ENCODE peak calls at places on chromosomes 4 and X, in nine cellular contexts. O, D, B, M, G, A, N, U and S are unnamed samples.
A peak's percentile ranks its signal among the peaks of the same experiment; 100 is the strongest.

GRCh38 chr4:73944061-73944875 is 37.6 kb downstream of the PF4 start:
- DNase-seq in O (peak; percentile 75), D (peak; percentile 11), B (peak; percentile 77), M (no peak), G (no peak), A (no peak), N (peak; percentile 30), U (no peak), S (no peak)

GRCh38 chr4:73707269-73707875 is 33.0 kb upstream of the CXCL8 start:
- DNase-seq in O (peak; percentile 1), D (no peak), B (no peak), M (no peak), G (no peak), A (no peak), N (no peak), U (no peak), S (no peak)

GRCh38 chrX:110132450-110133114 is 129.7 kb downstream of the TMEM164 start:
- DNase-seq in O (no peak), D (no peak), B (no peak), M (no peak), G (peak; percentile 7), A (no peak), N (no peak), U (no peak), S (no peak)

GRCh38 chr4:15354358-15354757 is 73.5 kb upstream of the C1QTNF7 start:
- DNase-seq in O (no peak), D (no peak), B (no peak), M (peak; percentile 9), G (no peak), A (no peak), N (no peak), U (no peak), S (no peak)

GRCh38 chr4:183284965-183285364 is 35.1 kb downstream of the CLDN22 start:
- DNase-seq in O (no peak), D (no peak), B (no peak), M (no peak), G (peak; percentile 95), A (no peak), N (no peak), U (no peak), S (no peak)

GRCh38 chrX:19627081-19627480 is 111.8 kb upstream of the MAP3K15 start:
- DNase-seq in O (no peak), D (no peak), B (no peak), M (peak; percentile 44), G (no peak), A (no peak), N (no peak), U (no peak), S (no peak)

GRCh38 chr4:85650908-85651307 is 176.0 kb downstream of the ARHGAP24 start:
- DNase-seq in O (no peak), D (no peak), B (no peak), M (no peak), G (no peak), A (no peak), N (no peak), U (no peak), S (no peak)

GRCh38 chr4:80500593-80500992 is 165.1 kb downstream of the CFAP299 start:
- DNase-seq in O (no peak), D (no peak), B (no peak), M (no peak), G (no peak), A (no peak), N (no peak), U (no peak), S (no peak)

GRCh38 chr4:177308842-177309524 is 691 bp upstream of the NEIL3 start:
- DNase-seq in O (no peak), D (no peak), B (no peak), M (no peak), G (no peak), A (no peak), N (no peak), U (no peak), S (no peak)

GRCh38 chrX:45274576-45274975 is 73.9 kb upstream of the DIPK2B start:
- DNase-seq in O (no peak), D (no peak), B (no peak), M (no peak), G (peak; percentile 6), A (no peak), N (no peak), U (no peak), S (no peak)

GRCh38 chr4:71009091-71009490 is 15.6 kb downstream of the DCK start:
- DNase-seq in O (no peak), D (peak; percentile 10), B (no peak), M (no peak), G (peak; percentile 72), A (no peak), N (no peak), U (no peak), S (no peak)

GRCh38 chr4:140635606-140636005 is 66.8 kb upstream of the UCP1 start:
- DNase-seq in O (peak; percentile 86), D (no peak), B (peak; percentile 63), M (no peak), G (no peak), A (no peak), N (peak; percentile 79), U (peak; percentile 65), S (no peak)

GRCh38 chr4:140630246-140630645 is 61.5 kb upstream of the UCP1 start:
- DNase-seq in O (peak; percentile 92), D (no peak), B (no peak), M (no peak), G (no peak), A (no peak), N (no peak), U (no peak), S (no peak)

GRCh38 chr4:140637836-140638235 is 69.1 kb upstream of the UCP1 start:
- DNase-seq in O (peak; percentile 73), D (peak; percentile 69), B (no peak), M (no peak), G (no peak), A (no peak), N (peak; percentile 35), U (no peak), S (no peak)

GRCh38 chr4:140633154-140633553 is 64.4 kb upstream of the UCP1 start:
- DNase-seq in O (no peak), D (no peak), B (no peak), M (no peak), G (no peak), A (no peak), N (no peak), U (no peak), S (no peak)

DNA sequence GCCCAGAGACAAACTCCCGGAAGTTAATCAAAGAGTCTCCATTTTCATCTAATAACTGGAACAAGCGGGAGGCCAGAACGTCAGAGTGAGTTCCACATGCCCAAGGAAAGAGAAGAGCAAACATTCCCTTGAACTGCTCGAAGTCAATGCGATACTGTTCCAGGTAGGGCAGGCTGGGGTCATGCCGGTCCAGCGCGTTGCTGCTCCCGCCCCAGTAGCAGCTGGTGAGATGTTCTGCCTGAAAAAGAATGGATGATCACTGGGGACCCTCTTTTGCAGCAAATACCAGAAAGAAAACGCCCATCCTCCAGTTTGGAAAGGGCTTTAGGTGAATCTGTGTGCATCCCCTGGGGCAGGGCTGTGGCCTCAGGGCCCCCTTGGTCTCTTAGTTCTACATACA is 65.2 kb upstream of the UCP1 start:
- DNase-seq in O (no peak), D (no peak), B (no peak), M (no peak), G (no peak), A (no peak), N (no peak), U (no peak), S (no peak)
- H3K4me1 ChIP-seq in O (peaks cover 4% of the 10 kb centered on the region), D (no peaks in the 10 kb centered on the region), B (peaks cover 5% of the 10 kb centered on the region), M (no peaks in the 10 kb centered on the region), G (peaks cover 6% of the 10 kb centered on the region), A (no peaks in the 10 kb centered on the region), N (no peaks in the 10 kb centered on the region), U (peaks cover 7% of the 10 kb centered on the region), S (no peaks in the 10 kb centered on the region)

GRCh38 chr4:40180356-40180755 is 16.5 kb upstream of the RHOH start:
- DNase-seq in O (no peak), D (peak; percentile 31), B (no peak), M (no peak), G (peak; percentile 88), A (no peak), N (no peak), U (no peak), S (no peak)
- H3K4me1 ChIP-seq in O (no peaks in the 10 kb centered on the region), D (peaks cover 20% of the 10 kb centered on the region), B (no peaks in the 10 kb centered on the region), M (no peaks in the 10 kb centered on the region), G (no peaks in the 10 kb centered on the region), A (peaks cover 3% of the 10 kb centered on the region), N (no peaks in the 10 kb centered on the region), U (no peaks in the 10 kb centered on the region), S (no peaks in the 10 kb centered on the region)

DNA sequence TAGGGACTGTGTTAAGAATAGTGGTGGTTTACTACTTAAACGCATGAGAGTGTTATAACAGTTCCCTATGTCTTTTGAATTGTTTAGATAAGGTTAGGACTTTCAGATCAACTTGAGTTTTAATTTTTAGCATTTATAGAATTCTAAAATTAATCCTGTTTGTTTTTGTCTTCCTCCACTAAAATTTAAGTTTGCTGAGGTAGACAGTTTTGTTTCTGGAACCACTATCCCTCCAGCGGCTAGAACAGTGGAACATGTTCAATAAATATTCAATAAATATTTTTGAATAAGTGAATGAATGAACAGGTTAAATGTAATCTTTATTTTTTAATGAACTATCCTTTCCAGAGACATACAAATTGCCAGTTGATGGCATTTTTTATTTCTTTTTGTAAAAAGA is 58.4 kb downstream of the GAB1 start:
- DNase-seq in O (no peak), D (no peak), B (no peak), M (no peak), G (no peak), A (no peak), N (no peak), U (no peak), S (no peak)
- H3K4me1 ChIP-seq in O (peaks cover 2% of the 10 kb centered on the region), D (peaks cover 34% of the 10 kb centered on the region), B (peaks cover 13% of the 10 kb centered on the region), M (peaks cover 94% of the 10 kb centered on the region), G (peaks cover 15% of the 10 kb centered on the region), A (no peaks in the 10 kb centered on the region), N (peaks cover 53% of the 10 kb centered on the region), U (no peaks in the 10 kb centered on the region), S (peaks cover 93% of the 10 kb centered on the region)

GRCh38 chr4:37985730-37986275 is 25.6 kb downstream of the PTTG2 start:
- DNase-seq in O (no peak), D (no peak), B (no peak), M (no peak), G (no peak), A (no peak), N (no peak), U (no peak), S (no peak)
- H3K4me1 ChIP-seq in O (peaks cover 28% of the 10 kb centered on the region), D (peaks cover 10% of the 10 kb centered on the region), B (peaks cover 11% of the 10 kb centered on the region), M (peaks cover 28% of the 10 kb centered on the region), G (peaks cover 14% of the 10 kb centered on the region), A (peaks cover 4% of the 10 kb centered on the region), N (peaks cover 21% of the 10 kb centered on the region), U (peaks cover 44% of the 10 kb centered on the region), S (peaks cover 48% of the 10 kb centered on the region)

DNA sequence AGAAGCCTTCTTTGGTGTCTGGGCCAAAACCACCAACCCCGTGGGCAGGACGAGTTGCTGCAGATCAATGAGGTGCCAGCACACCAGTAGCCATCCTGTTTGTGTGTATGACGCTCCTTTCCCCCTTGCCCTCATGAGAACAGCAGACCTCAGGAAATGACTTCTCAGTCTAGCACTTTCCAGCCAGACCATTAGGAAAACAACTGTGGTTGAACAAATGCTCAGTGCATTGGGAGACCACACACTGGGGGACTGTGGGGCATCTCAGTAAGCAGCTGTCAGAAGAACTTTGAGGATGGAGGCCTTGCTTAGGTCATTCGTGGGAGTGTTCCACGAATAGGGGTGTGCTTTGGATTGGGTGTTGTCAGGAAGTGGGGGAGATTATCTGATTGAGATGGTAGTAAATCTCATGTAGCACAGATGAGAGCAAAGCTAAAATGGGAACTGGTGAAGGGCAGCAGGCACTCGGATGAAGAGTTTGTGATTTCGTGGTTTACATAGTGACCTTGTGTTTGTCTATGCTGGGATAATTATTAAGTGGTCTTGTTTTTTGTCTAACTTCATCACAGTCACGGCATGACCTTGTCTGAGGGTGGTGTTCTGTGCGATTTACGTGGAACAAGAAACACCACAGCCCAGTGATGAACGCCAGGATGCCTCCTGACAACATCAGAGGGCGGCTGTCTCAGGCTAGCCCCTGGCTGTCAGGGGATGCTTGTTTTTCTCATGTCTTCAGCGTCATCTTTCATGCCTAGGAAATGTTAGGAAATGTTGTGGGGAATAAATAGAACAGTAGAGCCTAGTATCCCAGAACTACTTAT is 70.1 kb downstream of the USP46 start:
- DNase-seq in O (peak; percentile 62), D (no peak), B (no peak), M (no peak), G (peak; percentile 97), A (peak; percentile 42), N (no peak), U (peak; percentile 77), S (peak; percentile 66)
- H3K4me1 ChIP-seq in O (peaks cover 5% of the 10 kb centered on the region), D (no peaks in the 10 kb centered on the region), B (no peaks in the 10 kb centered on the region), M (no peaks in the 10 kb centered on the region), G (peaks cover 14% of the 10 kb centered on the region), A (peaks cover 20% of the 10 kb centered on the region), N (no peaks in the 10 kb centered on the region), U (peaks cover 22% of the 10 kb centered on the region), S (peaks cover 7% of the 10 kb centered on the region)